ENCODE peak calls at places on chromosomes 5 and 9, in six cellular contexts. S is left ventricle myocardium inferior, D is WERI-Rb-1, M is PC-3, X is HFF-Myc, E is astrocyte of the spinal cord. W is an unnamed sample.

GRCh38 chr5:143374496-143375217 is 28.8 kb downstream of the NR3C1 start:
- DNase-seq in S (no peak), D (no peak), M (peak), X (no peak), E (no peak), W (no peak)

GRCh38 chr5:168579206-168579986 is at the start of gene PANK3:
- DNase-seq in S (peak), D (peak), M (peak), X (peak), E (peak), W (peak)

GRCh38 chr5:4345850-4346249 is 750.2 kb downstream of the IRX1 start:
- DNase-seq in S (no peak), D (no peak), M (no peak), X (no peak), E (no peak), W (no peak)

GRCh38 chr5:151123897-151124751 is 33.5 kb downstream of the ANXA6 start:
- DNase-seq in S (peak), D (no peak), M (peak), X (no peak), E (peak), W (peak)

GRCh38 chr9:133953976-133954709 is 38.0 kb downstream of the VAV2 start:
- DNase-seq in S (no peak), D (no peak), M (no peak), X (no peak), E (no peak), W (no peak)

GRCh38 chr5:11048760-11049159 is 287.7 kb upstream of the DAP start:
- DNase-seq in S (no peak), D (peak), M (peak), X (no peak), E (no peak), W (no peak)

GRCh38 chr9:18821794-18822193 is 211.2 kb downstream of the SAXO1 start:
- DNase-seq in S (no peak), D (no peak), M (peak), X (no peak), E (peak), W (no peak)

GRCh38 chr9:70420267-70421019 is 6.0 kb upstream of the KLF9 start:
- DNase-seq in S (peak), D (peak), M (peak), X (no peak), E (peak), W (peak)

GRCh38 chr9:15299374-15299939 is 7.6 kb downstream of the TTC39B start:
- DNase-seq in S (no peak), D (no peak), M (no peak), X (no peak), E (no peak), W (no peak)

GRCh38 chr9:80285325-80285724 is 713.6 kb downstream of the TLE4 start:
- DNase-seq in S (no peak), D (peak), M (peak), X (no peak), E (peak), W (peak)

GRCh38 chr5:13218518-13218917 is 726.0 kb downstream of the DNAH5 start:
- DNase-seq in S (no peak), D (no peak), M (peak), X (no peak), E (no peak), W (no peak)

GRCh38 chr9:104743377-104743985 is 4.0 kb upstream of the NIPSNAP3A start:
- DNase-seq in S (no peak), D (peak), M (peak), X (peak), E (peak), W (peak)

GRCh38 chr9:88418715-88419540 is 30.7 kb downstream of the SPIN1 start:
- DNase-seq in S (no peak), D (no peak), M (no peak), X (no peak), E (peak), W (no peak)

GRCh38 chr5:131280417-131280816 is 16.6 kb downstream of the CDC42SE2 start:
- DNase-seq in S (no peak), D (no peak), M (no peak), X (no peak), E (no peak), W (peak)

GRCh38 chr9:91820126-91820750 is 129.8 kb downstream of the ROR2 start:
- DNase-seq in S (no peak), D (no peak), M (no peak), X (no peak), E (no peak), W (no peak)

GRCh38 chr5:144191998-144192397 is 21.3 kb downstream of the KCTD16 start:
- DNase-seq in S (no peak), D (no peak), M (peak), X (no peak), E (peak), W (peak)

GRCh38 chr5:154243736-154244135 is 53.2 kb downstream of the GALNT10 start:
- DNase-seq in S (no peak), D (no peak), M (no peak), X (no peak), E (peak), W (peak)

GRCh38 chr5:159444441-159445082 is 114.3 kb upstream of the IL12B start:
- DNase-seq in S (no peak), D (no peak), M (peak), X (no peak), E (peak), W (peak)

GRCh38 chr5:132754947-132755346 is 7.7 kb downstream of the CCNI2 start:
- DNase-seq in S (no peak), D (no peak), M (peak), X (no peak), E (peak), W (peak)
- TF ChIP-seq CTCF in S (peak), D (peak), M (peak), X (peak), E (peak), W (peak)

DNA sequence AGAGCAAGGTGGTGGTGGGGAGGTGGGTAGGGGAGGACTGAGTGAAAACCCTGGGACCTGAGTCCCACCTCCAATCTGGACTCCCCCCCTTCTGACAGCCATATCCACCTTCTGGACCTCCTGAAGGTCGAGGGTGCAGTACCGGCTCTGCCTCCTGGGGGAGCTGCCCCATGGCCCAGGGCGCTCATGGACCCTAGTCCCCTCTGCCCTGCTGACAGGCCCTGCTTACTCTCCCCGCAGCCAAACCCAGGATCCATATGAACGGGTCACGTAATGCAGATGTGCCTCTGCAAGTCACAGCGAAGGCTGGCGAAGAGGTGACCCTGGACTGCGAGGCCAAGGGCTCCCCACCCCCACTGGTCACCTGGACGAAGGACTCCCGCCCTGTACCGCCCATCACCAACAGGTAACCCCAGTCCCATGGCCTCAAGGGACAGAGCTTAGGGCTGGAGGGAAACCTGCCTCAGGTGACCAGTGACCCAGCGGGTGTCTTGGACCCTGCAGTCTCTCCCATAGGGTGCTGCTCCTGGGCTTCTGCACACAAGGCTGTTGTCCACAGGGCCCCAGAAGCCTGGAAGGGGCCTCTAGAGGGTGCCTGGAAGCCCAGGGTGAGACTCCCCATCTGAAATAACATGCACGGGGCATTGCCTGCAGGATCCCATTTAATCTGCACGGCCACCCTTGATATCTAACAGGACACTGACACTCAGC is 61.7 kb downstream of the HMCN2 start:
- DNase-seq in S (no peak), D (peak), M (no peak), X (no peak), E (no peak), W (no peak)
- H3K4me3 ChIP-seq in S (no peak), D (no peak), M (no peak), X (peak), E (no peak), W (no peak)

DNA sequence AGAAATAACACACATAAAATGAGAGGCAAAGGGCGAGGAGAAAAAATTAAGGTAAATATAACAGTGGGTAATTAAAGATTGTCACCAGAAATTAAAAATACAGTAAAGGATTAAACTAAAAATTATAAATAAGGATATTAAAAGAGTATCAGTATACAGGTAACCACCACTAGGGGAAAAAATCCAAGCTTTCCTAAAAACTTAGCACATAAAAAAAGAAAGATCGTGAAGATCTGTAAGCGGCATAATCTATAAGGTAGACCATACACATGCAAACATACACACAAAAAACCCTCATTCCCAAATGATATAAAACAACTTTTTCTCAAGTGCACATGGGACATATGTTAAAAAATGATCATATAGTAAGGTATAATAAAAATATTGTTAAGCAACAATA is 577.3 kb upstream of the NUDT12 start:
- DNase-seq in S (no peak), D (no peak), M (no peak), X (no peak), E (no peak), W (no peak)
- TF ChIP-seq CTCF in S (no peak), D (no peak), M (no peak), X (no peak), E (no peak), W (no peak)

GRCh38 chr5:119243888-119244287 is 111.9 kb upstream of the TNFAIP8 start:
- DNase-seq in S (no peak), D (no peak), M (peak), X (no peak), E (no peak), W (no peak)

GRCh38 chr5:119238265-119239118 is 117.3 kb upstream of the TNFAIP8 start:
- DNase-seq in S (no peak), D (no peak), M (no peak), X (no peak), E (no peak), W (no peak)

DNA sequence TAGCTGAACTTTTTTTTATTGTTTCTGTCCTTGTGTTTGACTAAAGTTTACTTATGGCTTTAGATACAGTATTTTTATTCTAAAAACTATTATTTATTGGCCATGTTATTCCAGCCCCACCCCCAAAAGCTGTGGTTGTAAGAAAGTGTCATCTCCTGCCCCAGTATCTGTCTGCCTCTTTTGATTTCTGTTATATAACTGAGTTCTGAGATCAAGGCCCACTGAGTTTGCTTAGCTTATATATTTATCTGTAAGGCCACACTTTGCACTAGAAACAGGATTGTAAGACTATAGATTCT is 116.8 kb upstream of the TNFAIP8 start:
- DNase-seq in S (no peak), D (no peak), M (no peak), X (no peak), E (no peak), W (no peak)
- H3K4me3 ChIP-seq in S (no peak), D (no peak), M (no peak), X (no peak), E (no peak), W (no peak)

DNA sequence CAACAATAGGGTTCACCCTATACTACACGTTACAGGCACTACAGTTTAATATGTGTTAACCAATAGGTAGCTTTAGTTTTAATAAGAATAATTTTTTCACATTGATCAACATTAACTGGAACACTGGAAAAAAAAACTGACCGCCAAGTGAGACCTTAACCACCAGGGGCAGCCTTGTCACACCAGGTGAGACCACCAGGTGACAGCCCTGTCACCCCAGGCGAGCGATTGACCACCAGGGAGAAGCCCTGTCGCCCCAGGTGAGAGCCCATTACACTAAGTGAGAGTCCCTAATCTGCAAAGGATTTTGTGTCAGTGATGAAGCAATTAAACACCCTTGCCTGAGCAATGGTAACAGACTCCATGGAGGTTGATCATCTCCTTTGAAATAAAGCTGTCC is 75.4 kb upstream of the SYK start:
- DNase-seq in S (no peak), D (peak), M (peak), X (no peak), E (no peak), W (no peak)
- TF ChIP-seq CTCF in S (no peak), D (peak), M (peak), X (no peak), E (no peak), W (no peak)

GRCh38 chr5:141383345-141383744 is 803 bp downstream of the PCDHGA7 start:
- DNase-seq in S (no peak), D (no peak), M (no peak), X (no peak), E (no peak), W (no peak)
- H3K4me3 ChIP-seq in S (peak), D (no peak), M (no peak), X (peak), E (peak), W (peak)

DNA sequence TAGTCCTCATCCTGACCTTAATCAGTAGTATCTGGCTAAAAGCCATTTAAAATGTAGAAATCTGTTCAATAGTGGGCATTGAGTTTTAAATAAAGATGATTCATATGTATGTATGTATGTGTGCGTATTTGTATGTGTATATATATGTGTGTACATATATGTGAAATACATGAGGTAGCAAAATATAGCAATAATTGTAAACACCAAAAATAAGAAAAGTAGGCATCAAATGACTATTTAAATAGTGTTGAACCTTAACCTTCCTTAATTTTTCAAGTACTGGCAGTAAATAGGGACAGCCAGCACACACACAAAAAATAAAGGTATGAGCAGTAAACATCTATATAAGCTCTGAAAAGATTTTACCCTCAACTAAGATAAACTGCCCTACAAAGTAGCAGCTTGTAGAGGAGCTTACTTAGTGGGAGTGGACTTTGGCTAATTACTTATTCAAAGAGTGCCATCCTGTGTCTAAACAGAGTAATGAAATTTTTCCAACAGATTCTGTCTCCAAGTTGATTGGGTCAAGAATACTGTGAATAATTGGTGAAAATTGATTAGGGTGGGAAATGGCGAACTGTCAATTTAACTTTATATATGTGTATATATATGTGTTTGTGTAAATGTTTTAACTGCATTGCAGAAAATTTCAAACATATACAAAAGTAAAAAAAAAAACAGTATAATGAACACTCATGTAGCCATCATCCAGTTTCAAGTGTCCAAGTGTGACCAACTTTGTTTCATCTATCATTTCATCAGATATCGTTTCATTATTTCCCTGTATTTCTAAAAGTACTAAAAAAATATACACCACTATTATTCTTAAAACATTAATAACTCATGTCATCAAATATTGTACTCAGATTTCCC is 2.0 kb upstream of the ADAMTS6 start:
- DNase-seq in S (no peak), D (no peak), M (peak), X (no peak), E (peak), W (peak)
- TF ChIP-seq CTCF in S (peak), D (peak), M (peak), X (peak), E (peak), W (peak)

GRCh38 chr5:76403713-76403962 is 553 bp downstream of the IQGAP2 start:
- DNase-seq in S (no peak), D (no peak), M (no peak), X (no peak), E (peak), W (no peak)
- H3K4me3 ChIP-seq in S (peak), D (peak), M (peak), X (peak), E (peak), W (peak)

GRCh38 chr5:86862093-86862492 is 244.4 kb downstream of the COX7C start:
- DNase-seq in S (no peak), D (no peak), M (no peak), X (no peak), E (no peak), W (no peak)
- TF ChIP-seq CTCF in S (no peak), D (no peak), M (no peak), X (no peak), E (no peak), W (no peak)

W was measured in fibroblast of villous mesenchyme.